ENCODE peak calls at places on chromosomes 3 and 15, in five cellular contexts. One of them, this sample, is unnamed.

GRCh38 chr15:45205192-45205591 is 17.4 kb upstream of the SHF start:
- DNase-seq in MCF 10A: peak
- DNase-seq in left ventricle myocardium inferior: peak
- DNase-seq in nephron progenitor cell: peak
- DNase-seq in tibial artery: peak
- DNase-seq in this sample: no peak

GRCh38 chr15:51156957-51157356 is 62.3 kb upstream of the TNFAIP8L3 start:
- DNase-seq in nephron progenitor cell: no peak
- DNase-seq in left ventricle myocardium inferior: no peak
- DNase-seq in tibial artery: no peak
- DNase-seq in MCF 10A: no peak
- DNase-seq in this sample: no peak

GRCh38 chr3:151976211-151977050 is 103.0 kb downstream of the SUCNR1 start:
- DNase-seq in tibial artery: no peak
- DNase-seq in MCF 10A: peak
- DNase-seq in left ventricle myocardium inferior: no peak
- DNase-seq in nephron progenitor cell: no peak
- DNase-seq in this sample: no peak

GRCh38 chr3:38458796-38459498 is 5.3 kb downstream of the ACVR2B start:
- DNase-seq in MCF 10A: peak
- DNase-seq in left ventricle myocardium inferior: no peak
- DNase-seq in nephron progenitor cell: no peak
- DNase-seq in tibial artery: no peak
- DNase-seq in this sample: no peak

GRCh38 chr15:77819271-77819806 is 186.6 kb upstream of the LINGO1 start:
- DNase-seq in tibial artery: no peak
- DNase-seq in nephron progenitor cell: peak
- DNase-seq in MCF 10A: no peak
- DNase-seq in left ventricle myocardium inferior: no peak
- DNase-seq in this sample: no peak

GRCh38 chr15:53246996-53247395 is 456.9 kb upstream of the ONECUT1 start:
- DNase-seq in MCF 10A: no peak
- DNase-seq in tibial artery: no peak
- DNase-seq in nephron progenitor cell: no peak
- DNase-seq in left ventricle myocardium inferior: no peak
- DNase-seq in this sample: no peak

GRCh38 chr15:75059607-75060006 is 36.2 kb downstream of the PPCDC start:
- DNase-seq in tibial artery: no peak
- DNase-seq in MCF 10A: no peak
- DNase-seq in left ventricle myocardium inferior: no peak
- DNase-seq in nephron progenitor cell: no peak
- DNase-seq in this sample: no peak

GRCh38 chr3:126416943-126417342 is 22.2 kb downstream of the CFAP100 start:
- DNase-seq in nephron progenitor cell: no peak
- DNase-seq in left ventricle myocardium inferior: no peak
- DNase-seq in MCF 10A: no peak
- DNase-seq in tibial artery: no peak
- DNase-seq in this sample: no peak

GRCh38 chr15:29680806-29681485 is 141.3 kb downstream of the TJP1 start:
- DNase-seq in left ventricle myocardium inferior: no peak
- DNase-seq in MCF 10A: no peak
- DNase-seq in tibial artery: no peak
- DNase-seq in nephron progenitor cell: no peak
- DNase-seq in this sample: no peak

GRCh38 chr15:74171965-74172541 is 1.5 kb upstream of the ISLR start:
- DNase-seq in left ventricle myocardium inferior: no peak
- DNase-seq in nephron progenitor cell: no peak
- DNase-seq in tibial artery: no peak
- DNase-seq in MCF 10A: no peak
- DNase-seq in this sample: no peak

GRCh38 chr15:27722102-27722501 is 377.0 kb downstream of the OCA2 start:
- DNase-seq in left ventricle myocardium inferior: no peak
- DNase-seq in MCF 10A: no peak
- DNase-seq in tibial artery: no peak
- DNase-seq in nephron progenitor cell: no peak
- DNase-seq in this sample: no peak

GRCh38 chr3:15633766-15634588 is 32.4 kb downstream of the BTD start:
- DNase-seq in tibial artery: no peak
- DNase-seq in nephron progenitor cell: no peak
- DNase-seq in left ventricle myocardium inferior: no peak
- DNase-seq in MCF 10A: peak
- DNase-seq in this sample: no peak

GRCh38 chr15:69648215-69648614 is 195.6 kb downstream of the RPLP1 start:
- DNase-seq in tibial artery: no peak
- DNase-seq in nephron progenitor cell: peak
- DNase-seq in MCF 10A: no peak
- DNase-seq in left ventricle myocardium inferior: no peak
- DNase-seq in this sample: no peak

GRCh38 chr3:32815812-32816438 is 1.9 kb upstream of the TRIM71 start:
- DNase-seq in left ventricle myocardium inferior: no peak
- DNase-seq in tibial artery: no peak
- DNase-seq in MCF 10A: no peak
- DNase-seq in nephron progenitor cell: peak
- DNase-seq in this sample: peak

GRCh38 chr3:11543141-11543947 is 100.4 kb downstream of the VGLL4 start:
- DNase-seq in nephron progenitor cell: no peak
- DNase-seq in MCF 10A: no peak
- DNase-seq in tibial artery: peak
- DNase-seq in left ventricle myocardium inferior: no peak
- DNase-seq in this sample: no peak

GRCh38 chr15:71304681-71305080 is 189.4 kb downstream of the THSD4 start:
- DNase-seq in tibial artery: no peak
- DNase-seq in MCF 10A: no peak
- DNase-seq in left ventricle myocardium inferior: no peak
- DNase-seq in nephron progenitor cell: no peak
- DNase-seq in this sample: no peak

GRCh38 chr15:101207867-101208288 is 44.0 kb downstream of the CHSY1 start:
- DNase-seq in MCF 10A: peak
- DNase-seq in nephron progenitor cell: no peak
- DNase-seq in tibial artery: peak
- DNase-seq in left ventricle myocardium inferior: no peak
- DNase-seq in this sample: no peak

GRCh38 chr3:87261925-87262324 is 14.5 kb downstream of the POU1F1 start:
- DNase-seq in nephron progenitor cell: no peak
- DNase-seq in tibial artery: no peak
- DNase-seq in left ventricle myocardium inferior: no peak
- DNase-seq in MCF 10A: no peak
- DNase-seq in this sample: no peak

GRCh38 chr3:105866656-105867653 is 1.9 kb downstream of the CBLB start:
- DNase-seq in nephron progenitor cell: peak
- DNase-seq in MCF 10A: peak
- DNase-seq in tibial artery: peak
- DNase-seq in left ventricle myocardium inferior: no peak
- DNase-seq in this sample: no peak

GRCh38 chr3:59443618-59444292 is 393.9 kb upstream of the CFAP20DC start:
- DNase-seq in left ventricle myocardium inferior: no peak
- DNase-seq in nephron progenitor cell: no peak
- DNase-seq in tibial artery: no peak
- DNase-seq in MCF 10A: no peak
- DNase-seq in this sample: no peak

GRCh38 chr15:56732135-56732880 is 1.0 kb downstream of the ZNF280D start:
- DNase-seq in left ventricle myocardium inferior: no peak
- DNase-seq in tibial artery: no peak
- DNase-seq in MCF 10A: peak
- DNase-seq in nephron progenitor cell: no peak
- DNase-seq in this sample: no peak

GRCh38 chr15:86663304-86663703 is 583.6 kb downstream of the AGBL1 start:
- DNase-seq in MCF 10A: no peak
- DNase-seq in left ventricle myocardium inferior: no peak
- DNase-seq in nephron progenitor cell: no peak
- DNase-seq in tibial artery: no peak
- DNase-seq in this sample: no peak

GRCh38 chr3:138332472-138333073 is 2.9 kb upstream of the NME9 start:
- DNase-seq in MCF 10A: peak
- DNase-seq in tibial artery: no peak
- DNase-seq in nephron progenitor cell: no peak
- DNase-seq in left ventricle myocardium inferior: no peak
- DNase-seq in this sample: no peak

GRCh38 chr3:46705022-46705530 is 3.9 kb downstream of the TMIE start:
- DNase-seq in left ventricle myocardium inferior: peak
- DNase-seq in tibial artery: peak
- DNase-seq in MCF 10A: peak
- DNase-seq in nephron progenitor cell: peak
- DNase-seq in this sample: peak

GRCh38 chr3:165640970-165641369 is 196.3 kb downstream of the BCHE start:
- DNase-seq in nephron progenitor cell: no peak
- DNase-seq in MCF 10A: peak
- DNase-seq in left ventricle myocardium inferior: no peak
- DNase-seq in tibial artery: no peak
- DNase-seq in this sample: no peak

GRCh38 chr3:41117398-41117870 is 81.9 kb upstream of the CTNNB1 start:
- DNase-seq in tibial artery: peak
- DNase-seq in left ventricle myocardium inferior: peak
- DNase-seq in nephron progenitor cell: no peak
- DNase-seq in MCF 10A: peak
- DNase-seq in this sample: no peak

GRCh38 chr15:26662226-26662750 is 110.6 kb downstream of the GABRB3 start:
- DNase-seq in tibial artery: no peak
- DNase-seq in left ventricle myocardium inferior: no peak
- DNase-seq in nephron progenitor cell: no peak
- DNase-seq in MCF 10A: no peak
- DNase-seq in this sample: no peak

GRCh38 chr3:19948192-19948591 is 1.3 kb downstream of the RAB5A start:
- DNase-seq in left ventricle myocardium inferior: no peak
- DNase-seq in tibial artery: no peak
- DNase-seq in MCF 10A: no peak
- DNase-seq in nephron progenitor cell: no peak
- DNase-seq in this sample: no peak

GRCh38 chr15:89192771-89193170 is 28.6 kb downstream of the RLBP1 start:
- DNase-seq in nephron progenitor cell: no peak
- DNase-seq in MCF 10A: no peak
- DNase-seq in tibial artery: no peak
- DNase-seq in left ventricle myocardium inferior: no peak
- DNase-seq in this sample: no peak

GRCh38 chr3:37301980-37302379 is 127.6 kb upstream of the LRRFIP2 start:
- DNase-seq in nephron progenitor cell: no peak
- DNase-seq in MCF 10A: no peak
- DNase-seq in left ventricle myocardium inferior: no peak
- DNase-seq in tibial artery: no peak
- DNase-seq in this sample: no peak

DNA sequence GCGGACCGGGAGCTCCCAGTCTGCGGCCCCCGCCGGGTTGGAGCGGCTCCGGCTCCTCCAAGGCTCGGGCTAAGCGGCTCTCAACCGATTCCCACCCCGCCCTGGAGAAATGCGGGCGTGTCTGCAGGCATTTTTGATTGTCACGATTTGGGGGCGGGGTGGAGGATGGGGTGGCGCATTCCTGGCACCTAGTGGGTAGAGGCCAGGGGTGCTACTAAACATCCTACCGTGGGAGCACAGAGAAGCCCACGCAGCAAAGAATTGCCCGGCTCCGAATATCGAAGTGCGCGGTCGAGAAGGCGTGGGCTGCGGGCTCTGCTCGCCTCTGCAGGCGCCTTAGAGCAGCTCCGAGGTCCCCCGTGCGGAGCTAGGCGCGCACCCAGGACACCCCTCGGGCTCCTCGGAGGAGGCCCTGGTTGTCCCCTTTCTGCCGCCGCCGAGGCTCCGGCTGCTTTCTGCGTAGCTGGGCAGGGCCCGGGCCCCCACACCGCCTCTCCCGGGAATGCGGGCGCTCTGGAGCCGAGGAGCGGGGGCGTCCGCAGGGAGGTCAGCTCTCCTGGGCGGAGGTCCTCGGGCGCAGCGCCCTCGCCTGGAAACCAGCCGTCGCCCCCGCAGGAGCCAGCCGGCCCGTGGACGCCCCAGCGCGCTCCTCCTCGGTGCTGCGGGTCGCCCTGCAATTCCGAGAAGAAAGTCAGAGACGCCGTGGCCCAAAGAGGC is 16.5 kb upstream of the LAMP3 start:
- DNase-seq in left ventricle myocardium inferior: peak
- DNase-seq in nephron progenitor cell: peak
- DNase-seq in MCF 10A: peak
- DNase-seq in tibial artery: no peak
- DNase-seq in this sample: no peak
- TF ChIP-seq CTCF in left ventricle myocardium inferior: peak
- TF ChIP-seq CTCF in nephron progenitor cell: no peak
- TF ChIP-seq CTCF in MCF 10A: no peak
- TF ChIP-seq CTCF in tibial artery: no peak
- TF ChIP-seq CTCF in this sample: peak

GRCh38 chr3:51966941-51967383 is 292 bp downstream of the PCBP4 start:
- DNase-seq in MCF 10A: no peak
- DNase-seq in tibial artery: no peak
- DNase-seq in left ventricle myocardium inferior: no peak
- DNase-seq in nephron progenitor cell: no peak
- DNase-seq in this sample: no peak
- TF ChIP-seq CTCF in MCF 10A: no peak
- TF ChIP-seq CTCF in tibial artery: no peak
- TF ChIP-seq CTCF in left ventricle myocardium inferior: no peak
- TF ChIP-seq CTCF in nephron progenitor cell: no peak
- TF ChIP-seq CTCF in this sample: peak

DNA sequence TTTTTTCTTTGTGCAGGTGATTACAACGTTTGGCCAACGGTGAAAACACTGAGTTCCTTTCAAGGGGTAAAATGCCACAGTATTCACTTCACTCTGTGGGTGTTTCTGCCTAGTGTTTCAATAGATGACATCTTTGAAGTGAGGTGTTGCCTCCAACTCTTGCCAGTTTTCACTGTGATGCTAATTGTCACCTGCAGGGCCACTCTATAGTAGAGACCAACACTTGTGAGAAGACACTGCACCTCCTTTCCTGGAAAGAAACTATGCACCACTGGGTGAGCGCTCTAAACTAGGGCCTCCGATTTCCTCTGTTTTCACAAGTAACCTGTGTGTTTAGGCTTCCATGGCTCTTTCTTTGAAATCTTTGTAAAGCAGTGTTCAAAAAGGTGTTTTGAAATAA is 98.3 kb downstream of the THRB start:
- DNase-seq in nephron progenitor cell: no peak
- DNase-seq in MCF 10A: no peak
- DNase-seq in left ventricle myocardium inferior: no peak
- DNase-seq in tibial artery: no peak
- DNase-seq in this sample: no peak
- TF ChIP-seq CTCF in nephron progenitor cell: no peak
- TF ChIP-seq CTCF in MCF 10A: no peak
- TF ChIP-seq CTCF in left ventricle myocardium inferior: no peak
- TF ChIP-seq CTCF in tibial artery: no peak
- TF ChIP-seq CTCF in this sample: no peak

GRCh38 chr15:82943176-82943575 is 9.3 kb downstream of the HOMER2 start:
- DNase-seq in nephron progenitor cell: no peak
- DNase-seq in MCF 10A: no peak
- DNase-seq in tibial artery: no peak
- DNase-seq in left ventricle myocardium inferior: no peak
- DNase-seq in this sample: no peak
- TF ChIP-seq CTCF in nephron progenitor cell: no peak
- TF ChIP-seq CTCF in MCF 10A: no peak
- TF ChIP-seq CTCF in tibial artery: no peak
- TF ChIP-seq CTCF in left ventricle myocardium inferior: no peak
- TF ChIP-seq CTCF in this sample: no peak

GRCh38 chr15:24676431-24676830 is 856 bp downstream of the NPAP1 start:
- DNase-seq in left ventricle myocardium inferior: no peak
- DNase-seq in tibial artery: no peak
- DNase-seq in MCF 10A: no peak
- DNase-seq in nephron progenitor cell: no peak
- DNase-seq in this sample: no peak
- TF ChIP-seq CTCF in left ventricle myocardium inferior: no peak
- TF ChIP-seq CTCF in tibial artery: no peak
- TF ChIP-seq CTCF in MCF 10A: no peak
- TF ChIP-seq CTCF in nephron progenitor cell: no peak
- TF ChIP-seq CTCF in this sample: no peak

This sample was measured in chondrocyte.